ENCODE peak calls at places on chromosomes 4 and X, in seven cellular contexts. One of them, this sample, is unnamed.

GRCh38 chr4:134560728-134561127 is 359.1 kb upstream of the PABPC4L start:
- DNase-seq in activated CD8-positive, alpha-beta T cell treated with anti-CD3 and anti-CD28 coated beads for 36 hours: no peak
- DNase-seq in AG09319: no peak
- DNase-seq in endothelial cell: no peak
- DNase-seq in lower lobe of right lung: no peak
- DNase-seq in transverse colon: no peak
- DNase-seq in ovary: no peak
- DNase-seq in this sample: no peak

GRCh38 chrX:111102636-111103035 is 6.6 kb downstream of the PAK3 start:
- DNase-seq in endothelial cell: no peak
- DNase-seq in activated CD8-positive, alpha-beta T cell treated with anti-CD3 and anti-CD28 coated beads for 36 hours: no peak
- DNase-seq in lower lobe of right lung: no peak
- DNase-seq in AG09319: no peak
- DNase-seq in transverse colon: no peak
- DNase-seq in ovary: no peak
- DNase-seq in this sample: no peak

GRCh38 chr4:2935762-2936743 is 27.2 kb downstream of the NOP14 start:
- DNase-seq in transverse colon: no peak
- DNase-seq in activated CD8-positive, alpha-beta T cell treated with anti-CD3 and anti-CD28 coated beads for 36 hours: peak; percentile 94
- DNase-seq in endothelial cell: no peak
- DNase-seq in AG09319: no peak
- DNase-seq in ovary: no peak
- DNase-seq in lower lobe of right lung: no peak
- DNase-seq in this sample: peak; percentile 60

GRCh38 chr4:137700072-137700471 is 167.8 kb upstream of the PCDH18 start:
- DNase-seq in activated CD8-positive, alpha-beta T cell treated with anti-CD3 and anti-CD28 coated beads for 36 hours: no peak
- DNase-seq in lower lobe of right lung: no peak
- DNase-seq in AG09319: peak; percentile 74
- DNase-seq in transverse colon: no peak
- DNase-seq in endothelial cell: no peak
- DNase-seq in ovary: no peak
- DNase-seq in this sample: no peak

GRCh38 chrX:25523574-25523973 is 507.8 kb upstream of the ARX start:
- DNase-seq in endothelial cell: peak; percentile 40
- DNase-seq in lower lobe of right lung: no peak
- DNase-seq in ovary: no peak
- DNase-seq in AG09319: no peak
- DNase-seq in activated CD8-positive, alpha-beta T cell treated with anti-CD3 and anti-CD28 coated beads for 36 hours: no peak
- DNase-seq in transverse colon: no peak
- DNase-seq in this sample: peak; percentile 5

GRCh38 chr4:815464-816146 is 10.3 kb downstream of the CPLX1 start:
- DNase-seq in transverse colon: peak; percentile 67
- DNase-seq in endothelial cell: no peak
- DNase-seq in AG09319: no peak
- DNase-seq in lower lobe of right lung: peak; percentile 50
- DNase-seq in activated CD8-positive, alpha-beta T cell treated with anti-CD3 and anti-CD28 coated beads for 36 hours: no peak
- DNase-seq in ovary: no peak
- DNase-seq in this sample: no peak

GRCh38 chrX:134948333-134949241 is 42.2 kb upstream of the SMIM10 start:
- DNase-seq in ovary: no peak
- DNase-seq in endothelial cell: no peak
- DNase-seq in lower lobe of right lung: no peak
- DNase-seq in AG09319: no peak
- DNase-seq in activated CD8-positive, alpha-beta T cell treated with anti-CD3 and anti-CD28 coated beads for 36 hours: no peak
- DNase-seq in transverse colon: no peak
- DNase-seq in this sample: no peak

GRCh38 chr4:57614533-57614932 is 504.3 kb upstream of the IGFBP7 start:
- DNase-seq in lower lobe of right lung: no peak
- DNase-seq in ovary: no peak
- DNase-seq in endothelial cell: no peak
- DNase-seq in activated CD8-positive, alpha-beta T cell treated with anti-CD3 and anti-CD28 coated beads for 36 hours: no peak
- DNase-seq in transverse colon: no peak
- DNase-seq in AG09319: no peak
- DNase-seq in this sample: no peak

GRCh38 chr4:81565137-81565870 is 93.6 kb upstream of the RASGEF1B start:
- DNase-seq in lower lobe of right lung: peak; percentile 85
- DNase-seq in ovary: peak; percentile 28
- DNase-seq in activated CD8-positive, alpha-beta T cell treated with anti-CD3 and anti-CD28 coated beads for 36 hours: no peak
- DNase-seq in endothelial cell: peak; percentile 13
- DNase-seq in transverse colon: peak; percentile 82
- DNase-seq in AG09319: no peak
- DNase-seq in this sample: no peak

GRCh38 chr4:68368566-68369473 is 18.9 kb upstream of the YTHDC1 start:
- DNase-seq in endothelial cell: no peak
- DNase-seq in activated CD8-positive, alpha-beta T cell treated with anti-CD3 and anti-CD28 coated beads for 36 hours: no peak
- DNase-seq in lower lobe of right lung: no peak
- DNase-seq in AG09319: peak; percentile 45
- DNase-seq in ovary: no peak
- DNase-seq in transverse colon: no peak
- DNase-seq in this sample: no peak

GRCh38 chrX:119685225-119686066 is 7.5 kb downstream of the SEPTIN6 start:
- DNase-seq in lower lobe of right lung: no peak
- DNase-seq in transverse colon: no peak
- DNase-seq in activated CD8-positive, alpha-beta T cell treated with anti-CD3 and anti-CD28 coated beads for 36 hours: peak; percentile 76
- DNase-seq in endothelial cell: no peak
- DNase-seq in AG09319: no peak
- DNase-seq in ovary: no peak
- DNase-seq in this sample: no peak

GRCh38 chr4:98448923-98449322 is 187.7 kb downstream of the RAP1GDS1 start:
- DNase-seq in endothelial cell: peak; percentile 14
- DNase-seq in activated CD8-positive, alpha-beta T cell treated with anti-CD3 and anti-CD28 coated beads for 36 hours: peak; percentile 46
- DNase-seq in AG09319: no peak
- DNase-seq in transverse colon: peak; percentile 33
- DNase-seq in lower lobe of right lung: no peak
- DNase-seq in ovary: no peak
- DNase-seq in this sample: no peak

GRCh38 chr4:138445098-138445497 is 202.9 kb upstream of the SLC7A11 start:
- DNase-seq in AG09319: no peak
- DNase-seq in lower lobe of right lung: no peak
- DNase-seq in endothelial cell: no peak
- DNase-seq in transverse colon: no peak
- DNase-seq in ovary: no peak
- DNase-seq in activated CD8-positive, alpha-beta T cell treated with anti-CD3 and anti-CD28 coated beads for 36 hours: no peak
- DNase-seq in this sample: no peak

GRCh38 chr4:89161841-89162240 is 50.5 kb downstream of the TIGD2 start:
- DNase-seq in ovary: no peak
- DNase-seq in endothelial cell: no peak
- DNase-seq in transverse colon: no peak
- DNase-seq in AG09319: no peak
- DNase-seq in lower lobe of right lung: no peak
- DNase-seq in activated CD8-positive, alpha-beta T cell treated with anti-CD3 and anti-CD28 coated beads for 36 hours: no peak
- DNase-seq in this sample: no peak

GRCh38 chr4:99074816-99075215 is 13.8 kb downstream of the ADH5 start:
- DNase-seq in endothelial cell: no peak
- DNase-seq in AG09319: no peak
- DNase-seq in activated CD8-positive, alpha-beta T cell treated with anti-CD3 and anti-CD28 coated beads for 36 hours: no peak
- DNase-seq in lower lobe of right lung: peak; percentile 75
- DNase-seq in transverse colon: no peak
- DNase-seq in ovary: no peak
- DNase-seq in this sample: no peak

GRCh38 chr4:764405-765169 is 59.0 kb downstream of the PCGF3 start:
- DNase-seq in transverse colon: no peak
- DNase-seq in endothelial cell: no peak
- DNase-seq in ovary: no peak
- DNase-seq in AG09319: no peak
- DNase-seq in activated CD8-positive, alpha-beta T cell treated with anti-CD3 and anti-CD28 coated beads for 36 hours: no peak
- DNase-seq in lower lobe of right lung: peak; percentile 26
- DNase-seq in this sample: no peak

GRCh38 chr4:8615921-8616787 is 23.6 kb downstream of the CPZ start:
- DNase-seq in AG09319: no peak
- DNase-seq in lower lobe of right lung: no peak
- DNase-seq in activated CD8-positive, alpha-beta T cell treated with anti-CD3 and anti-CD28 coated beads for 36 hours: no peak
- DNase-seq in transverse colon: no peak
- DNase-seq in endothelial cell: no peak
- DNase-seq in ovary: peak; percentile 6
- DNase-seq in this sample: no peak

GRCh38 chr4:8615366-8615765 is 22.8 kb downstream of the CPZ start:
- DNase-seq in activated CD8-positive, alpha-beta T cell treated with anti-CD3 and anti-CD28 coated beads for 36 hours: no peak
- DNase-seq in transverse colon: no peak
- DNase-seq in ovary: peak; percentile 4
- DNase-seq in lower lobe of right lung: no peak
- DNase-seq in AG09319: no peak
- DNase-seq in endothelial cell: no peak
- DNase-seq in this sample: no peak

GRCh38 chr4:8613421-8614364 is 21.1 kb downstream of the CPZ start:
- DNase-seq in endothelial cell: no peak
- DNase-seq in AG09319: no peak
- DNase-seq in transverse colon: no peak
- DNase-seq in ovary: peak; percentile 9
- DNase-seq in activated CD8-positive, alpha-beta T cell treated with anti-CD3 and anti-CD28 coated beads for 36 hours: no peak
- DNase-seq in lower lobe of right lung: no peak
- DNase-seq in this sample: no peak

GRCh38 chr4:8612646-8613045 is 20.1 kb downstream of the CPZ start:
- DNase-seq in activated CD8-positive, alpha-beta T cell treated with anti-CD3 and anti-CD28 coated beads for 36 hours: no peak
- DNase-seq in endothelial cell: no peak
- DNase-seq in lower lobe of right lung: no peak
- DNase-seq in ovary: peak; percentile 3
- DNase-seq in transverse colon: no peak
- DNase-seq in AG09319: no peak
- DNase-seq in this sample: no peak

GRCh38 chr4:8614365-8615193 is 22.0 kb downstream of the CPZ start:
- DNase-seq in ovary: peak; percentile 10
- DNase-seq in endothelial cell: no peak
- DNase-seq in activated CD8-positive, alpha-beta T cell treated with anti-CD3 and anti-CD28 coated beads for 36 hours: peak; percentile 20
- DNase-seq in AG09319: no peak
- DNase-seq in transverse colon: no peak
- DNase-seq in lower lobe of right lung: no peak
- DNase-seq in this sample: no peak
- TF ChIP-seq CTCF in ovary: no peak
- TF ChIP-seq CTCF in endothelial cell: no peak
- TF ChIP-seq CTCF in activated CD8-positive, alpha-beta T cell treated with anti-CD3 and anti-CD28 coated beads for 36 hours: no peak
- TF ChIP-seq CTCF in AG09319: no peak
- TF ChIP-seq CTCF in transverse colon: no peak
- TF ChIP-seq CTCF in lower lobe of right lung: no peak
- TF ChIP-seq CTCF in this sample: no peak

DNA sequence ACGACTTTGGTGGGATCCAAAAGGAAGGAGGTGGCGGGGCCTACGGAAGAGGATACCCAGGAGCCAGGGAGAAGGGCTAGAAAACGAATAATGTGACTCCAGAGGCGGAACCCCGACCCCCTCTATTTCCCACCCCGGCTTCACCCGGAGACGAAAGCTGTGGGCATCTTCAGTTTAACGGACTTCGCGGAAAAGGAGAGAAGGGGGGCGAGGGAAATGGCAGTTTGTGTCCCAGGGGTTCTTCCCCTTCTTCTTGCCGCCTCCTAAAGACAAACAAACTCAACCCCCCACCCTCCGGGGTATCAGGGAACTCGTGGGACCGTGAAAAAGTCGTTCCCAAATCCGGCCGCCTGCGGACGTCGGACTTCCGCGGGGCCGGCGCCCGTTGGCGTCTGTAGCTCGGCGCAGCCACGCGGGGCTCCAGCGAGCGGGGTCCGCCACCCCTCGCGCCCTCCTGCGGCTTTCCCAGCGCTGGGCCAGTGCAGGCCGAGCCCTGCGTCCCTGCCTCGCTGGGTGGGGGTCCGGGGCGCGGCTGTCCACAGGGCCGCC is 3.6 kb upstream of the LEF1 start:
- DNase-seq in transverse colon: peak; percentile 26
- DNase-seq in lower lobe of right lung: no peak
- DNase-seq in endothelial cell: peak; percentile 77
- DNase-seq in ovary: no peak
- DNase-seq in AG09319: no peak
- DNase-seq in activated CD8-positive, alpha-beta T cell treated with anti-CD3 and anti-CD28 coated beads for 36 hours: peak; percentile 40
- DNase-seq in this sample: peak; percentile 72
- TF ChIP-seq CTCF in transverse colon: no peak
- TF ChIP-seq CTCF in lower lobe of right lung: peak; percentile 28
- TF ChIP-seq CTCF in endothelial cell: no peak
- TF ChIP-seq CTCF in ovary: no peak
- TF ChIP-seq CTCF in AG09319: no peak
- TF ChIP-seq CTCF in activated CD8-positive, alpha-beta T cell treated with anti-CD3 and anti-CD28 coated beads for 36 hours: peak; percentile 19
- TF ChIP-seq CTCF in this sample: peak; percentile 28

DNA sequence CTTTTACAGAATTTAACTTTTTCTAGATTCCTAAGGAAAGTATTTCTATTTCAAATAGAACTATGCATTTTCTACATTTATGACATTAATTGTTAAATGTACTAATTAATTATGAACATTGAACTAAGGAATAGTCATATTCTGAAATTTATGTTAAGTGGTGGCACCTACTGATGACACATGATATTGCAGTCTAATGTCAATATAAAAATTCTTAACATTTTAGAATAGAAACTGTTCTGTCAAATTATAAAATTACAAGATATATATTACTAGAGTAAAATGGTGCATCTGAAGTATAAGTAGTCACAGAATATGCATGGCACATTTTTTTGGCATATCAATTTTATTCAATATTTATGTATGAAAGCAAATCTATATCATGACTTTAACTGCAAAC is 40.2 kb upstream of the NDNF start:
- DNase-seq in lower lobe of right lung: no peak
- DNase-seq in endothelial cell: no peak
- DNase-seq in activated CD8-positive, alpha-beta T cell treated with anti-CD3 and anti-CD28 coated beads for 36 hours: no peak
- DNase-seq in transverse colon: no peak
- DNase-seq in ovary: no peak
- DNase-seq in AG09319: no peak
- DNase-seq in this sample: no peak
- TF ChIP-seq CTCF in lower lobe of right lung: peak; percentile 50
- TF ChIP-seq CTCF in endothelial cell: peak; percentile 74
- TF ChIP-seq CTCF in activated CD8-positive, alpha-beta T cell treated with anti-CD3 and anti-CD28 coated beads for 36 hours: peak; percentile 74
- TF ChIP-seq CTCF in transverse colon: peak; percentile 46
- TF ChIP-seq CTCF in ovary: no peak
- TF ChIP-seq CTCF in AG09319: peak; percentile 31
- TF ChIP-seq CTCF in this sample: no peak

GRCh38 chr4:110211007-110211769 is 12.8 kb upstream of the ELOVL6 start:
- DNase-seq in transverse colon: peak; percentile 25
- DNase-seq in ovary: no peak
- DNase-seq in AG09319: no peak
- DNase-seq in activated CD8-positive, alpha-beta T cell treated with anti-CD3 and anti-CD28 coated beads for 36 hours: peak; percentile 59
- DNase-seq in endothelial cell: no peak
- DNase-seq in lower lobe of right lung: no peak
- DNase-seq in this sample: peak; percentile 55
- TF ChIP-seq CTCF in transverse colon: peak; percentile 84
- TF ChIP-seq CTCF in ovary: peak; percentile 28
- TF ChIP-seq CTCF in AG09319: peak; percentile 90
- TF ChIP-seq CTCF in activated CD8-positive, alpha-beta T cell treated with anti-CD3 and anti-CD28 coated beads for 36 hours: peak; percentile 72
- TF ChIP-seq CTCF in endothelial cell: peak; percentile 43
- TF ChIP-seq CTCF in lower lobe of right lung: peak; percentile 80
- TF ChIP-seq CTCF in this sample: peak; percentile 67

DNA sequence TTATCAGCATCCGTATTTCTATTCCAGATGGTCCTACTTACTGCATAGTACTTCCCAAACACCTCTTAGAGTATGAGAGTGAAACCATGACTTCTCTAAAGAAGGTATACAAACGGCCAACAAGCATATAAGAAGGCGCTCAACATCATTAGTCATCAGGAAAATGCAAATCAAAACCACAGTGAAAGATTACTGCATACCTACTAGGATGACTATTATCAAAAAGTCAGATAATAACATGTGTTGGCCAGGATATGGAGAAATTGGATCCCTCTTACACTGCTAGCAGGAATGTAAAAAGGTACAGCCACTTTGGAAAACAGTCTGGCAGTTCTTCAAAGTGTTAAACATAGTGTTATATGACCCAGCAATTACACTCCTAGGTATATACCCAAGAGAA is 215.3 kb upstream of the CXorf66 start:
- DNase-seq in ovary: no peak
- DNase-seq in transverse colon: no peak
- DNase-seq in activated CD8-positive, alpha-beta T cell treated with anti-CD3 and anti-CD28 coated beads for 36 hours: no peak
- DNase-seq in AG09319: peak; percentile 4
- DNase-seq in endothelial cell: no peak
- DNase-seq in lower lobe of right lung: no peak
- DNase-seq in this sample: no peak
- TF ChIP-seq CTCF in ovary: no peak
- TF ChIP-seq CTCF in transverse colon: no peak
- TF ChIP-seq CTCF in activated CD8-positive, alpha-beta T cell treated with anti-CD3 and anti-CD28 coated beads for 36 hours: no peak
- TF ChIP-seq CTCF in AG09319: no peak
- TF ChIP-seq CTCF in endothelial cell: no peak
- TF ChIP-seq CTCF in lower lobe of right lung: no peak
- TF ChIP-seq CTCF in this sample: no peak